ENCODE peak calls at places on chromosomes 5 and 9, in seven cellular contexts. E is psoas muscle; J is vagina; C is naive thymus-derived CD4-positive, alpha-beta T cell; Z is PC-9; V is right cardiac atrium; Y is HCT116. O is an unnamed sample.

GRCh38 chr9:116549061-116549664 is 137.9 kb upstream of the TRIM32 start:
- DNase-seq in E (peak; percentile 92), J (no peak), C (no peak), Z (peak; percentile 94), V (peak; percentile 90), Y (peak; percentile 83), O (no peak)

GRCh38 chr9:124389146-124389939 is 25.9 kb downstream of the PSMB7 start:
- DNase-seq in E (no peak), J (no peak), C (no peak), Z (no peak), V (no peak), Y (no peak), O (no peak)

GRCh38 chr9:19375536-19375935 is 4.5 kb downstream of the RPS6 start:
- DNase-seq in E (no peak), J (no peak), C (no peak), Z (no peak), V (no peak), Y (no peak), O (no peak)

GRCh38 chr9:5622019-5622418 is 6.9 kb upstream of the RIC1 start:
- DNase-seq in E (no peak), J (no peak), C (no peak), Z (peak; percentile 70), V (no peak), Y (no peak), O (no peak)

GRCh38 chr9:93207326-93207814 is 23.4 kb downstream of the WNK2 start:
- DNase-seq in E (peak; percentile 84), J (no peak), C (no peak), Z (no peak), V (peak; percentile 86), Y (no peak), O (no peak)

GRCh38 chr5:159826351-159827222 is 89.7 kb upstream of the ADRA1B start:
- DNase-seq in E (peak; percentile 89), J (no peak), C (no peak), Z (peak; percentile 99), V (no peak), Y (peak; percentile 81), O (no peak)

GRCh38 chr9:126927419-126927818 is 12.8 kb downstream of the RALGPS1 start:
- DNase-seq in E (no peak), J (no peak), C (no peak), Z (no peak), V (no peak), Y (no peak), O (no peak)

GRCh38 chr9:17003576-17004240 is 131.1 kb upstream of the CNTLN start:
- DNase-seq in E (no peak), J (no peak), C (no peak), Z (no peak), V (no peak), Y (no peak), O (no peak)

GRCh38 chr5:160508780-160509361 is 87.2 kb downstream of the PTTG1 start:
- DNase-seq in E (no peak), J (no peak), C (peak; percentile 51), Z (peak; percentile 60), V (peak; percentile 63), Y (peak; percentile 73), O (peak; percentile 80)

GRCh38 chr9:115587310-115587709 is 469.4 kb upstream of the TNC start:
- DNase-seq in E (no peak), J (no peak), C (no peak), Z (no peak), V (no peak), Y (no peak), O (no peak)

GRCh38 chr5:151592855-151593408 is 1.8 kb upstream of the FAT2 start:
- DNase-seq in E (no peak), J (no peak), C (no peak), Z (no peak), V (no peak), Y (no peak), O (no peak)

GRCh38 chr9:136309101-136309801 is 5.4 kb upstream of the CCDC187 start:
- DNase-seq in E (no peak), J (no peak), C (no peak), Z (no peak), V (peak; percentile 47), Y (no peak), O (peak; percentile 58)

GRCh38 chr9:89803403-89803802 is 198.6 kb downstream of the GADD45G start:
- DNase-seq in E (no peak), J (no peak), C (no peak), Z (no peak), V (no peak), Y (no peak), O (no peak)

GRCh38 chr5:153676821-153677220 is 186.4 kb downstream of the GRIA1 start:
- DNase-seq in E (no peak), J (no peak), C (no peak), Z (no peak), V (no peak), Y (no peak), O (no peak)

GRCh38 chr5:36202521-36202961 is 39.2 kb downstream of the NADK2 start:
- DNase-seq in E (no peak), J (no peak), C (no peak), Z (no peak), V (no peak), Y (no peak), O (no peak)

GRCh38 chr9:134965851-134966250 is 48.1 kb upstream of the FCN1 start:
- DNase-seq in E (peak; percentile 31), J (no peak), C (no peak), Z (no peak), V (peak; percentile 20), Y (no peak), O (no peak)

GRCh38 chr9:81653240-81653639 is 36.1 kb downstream of the TLE1 start:
- DNase-seq in E (no peak), J (no peak), C (no peak), Z (no peak), V (no peak), Y (no peak), O (no peak)

GRCh38 chr5:76524872-76525271 is 98.3 kb downstream of the F2RL2 start:
- DNase-seq in E (no peak), J (no peak), C (no peak), Z (no peak), V (no peak), Y (no peak), O (no peak)

GRCh38 chr5:76041863-76042262 is 41.3 kb upstream of the SV2C start:
- DNase-seq in E (no peak), J (no peak), C (no peak), Z (no peak), V (no peak), Y (no peak), O (peak; percentile 32)

GRCh38 chr5:61344187-61344944 is 12.3 kb downstream of the ZSWIM6 start:
- DNase-seq in E (peak; percentile 59), J (no peak), C (no peak), Z (no peak), V (peak; percentile 76), Y (no peak), O (no peak)

GRCh38 chr5:27220752-27221151 is 182.4 kb upstream of the CDH9 start:
- DNase-seq in E (no peak), J (no peak), C (no peak), Z (no peak), V (no peak), Y (no peak), O (no peak)

GRCh38 chr5:27217160-27217956 is 179.0 kb upstream of the CDH9 start:
- DNase-seq in E (no peak), J (no peak), C (no peak), Z (no peak), V (peak; percentile 28), Y (no peak), O (no peak)

GRCh38 chr5:27216367-27216941 is 178.1 kb upstream of the CDH9 start:
- DNase-seq in E (no peak), J (no peak), C (no peak), Z (no peak), V (no peak), Y (no peak), O (no peak)

GRCh38 chr5:27217977-27218376 is 179.6 kb upstream of the CDH9 start:
- DNase-seq in E (no peak), J (no peak), C (no peak), Z (no peak), V (no peak), Y (no peak), O (no peak)

DNA sequence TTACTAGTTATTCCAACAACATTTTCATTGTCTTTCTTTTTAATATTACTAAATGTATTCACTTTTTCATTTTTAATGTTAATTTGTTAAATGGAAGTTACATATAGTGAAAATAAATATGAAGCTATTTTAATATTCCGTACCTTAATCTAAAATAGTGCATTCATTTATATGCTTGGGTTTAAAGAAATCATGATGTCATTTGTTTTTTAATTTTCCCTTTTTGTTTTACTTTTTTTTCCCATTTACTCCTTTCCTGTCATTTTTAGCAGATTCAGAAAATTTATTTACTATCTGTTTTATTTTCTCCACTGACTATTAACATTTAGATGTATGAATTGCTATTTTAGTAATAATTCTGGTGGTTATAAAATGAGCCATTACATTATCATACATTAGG is 183.0 kb upstream of the CDH9 start:
- DNase-seq in E (no peak), J (no peak), C (no peak), Z (no peak), V (no peak), Y (no peak), O (no peak)
- H3K4me1 ChIP-seq in E (no peaks in the 10 kb centered on the region), J (no peaks in the 10 kb centered on the region), C (no peaks in the 10 kb centered on the region), Z (no peaks in the 10 kb centered on the region), V (no peaks in the 10 kb centered on the region), Y (no peaks in the 10 kb centered on the region), O (no peaks in the 10 kb centered on the region)

GRCh38 chr9:8611153-8611552 is 811.6 kb upstream of the DMAC1 start:
- DNase-seq in E (no peak), J (no peak), C (no peak), Z (no peak), V (no peak), Y (no peak), O (no peak)
- H3K4me1 ChIP-seq in E (no peaks in the 10 kb centered on the region), J (no peaks in the 10 kb centered on the region), C (no peaks in the 10 kb centered on the region), Z (no peaks in the 10 kb centered on the region), V (no peaks in the 10 kb centered on the region), Y (no peaks in the 10 kb centered on the region), O (no peaks in the 10 kb centered on the region)

DNA sequence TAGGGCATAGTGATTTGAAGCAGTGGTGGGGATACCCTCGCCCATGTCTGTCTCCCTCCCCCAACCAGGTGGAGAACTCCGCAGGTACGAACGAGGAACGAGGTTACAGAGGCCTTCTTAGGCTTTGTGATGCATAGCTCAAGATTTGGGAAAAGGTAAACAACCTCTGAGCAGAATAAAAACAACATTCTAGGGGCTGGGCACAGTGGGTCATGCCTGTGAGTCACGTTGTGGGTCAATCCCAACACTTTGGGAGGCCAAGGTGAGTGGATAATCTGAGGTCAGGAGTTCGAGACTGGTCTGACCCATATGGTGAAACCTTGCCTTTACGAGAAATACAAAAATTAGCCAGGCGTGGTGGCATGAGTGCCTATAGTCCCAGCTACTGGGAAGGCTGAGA is 3.6 kb upstream of the LCP2 start:
- DNase-seq in E (no peak), J (no peak), C (no peak), Z (no peak), V (no peak), Y (no peak), O (no peak)
- H3K4me1 ChIP-seq in E (no peaks in the 10 kb centered on the region), J (peaks cover 17% of the 10 kb centered on the region), C (peaks cover 57% of the 10 kb centered on the region), Z (peaks cover under 1% of the 10 kb centered on the region), V (peaks cover 5% of the 10 kb centered on the region), Y (no peaks in the 10 kb centered on the region), O (peaks cover 68% of the 10 kb centered on the region)

DNA sequence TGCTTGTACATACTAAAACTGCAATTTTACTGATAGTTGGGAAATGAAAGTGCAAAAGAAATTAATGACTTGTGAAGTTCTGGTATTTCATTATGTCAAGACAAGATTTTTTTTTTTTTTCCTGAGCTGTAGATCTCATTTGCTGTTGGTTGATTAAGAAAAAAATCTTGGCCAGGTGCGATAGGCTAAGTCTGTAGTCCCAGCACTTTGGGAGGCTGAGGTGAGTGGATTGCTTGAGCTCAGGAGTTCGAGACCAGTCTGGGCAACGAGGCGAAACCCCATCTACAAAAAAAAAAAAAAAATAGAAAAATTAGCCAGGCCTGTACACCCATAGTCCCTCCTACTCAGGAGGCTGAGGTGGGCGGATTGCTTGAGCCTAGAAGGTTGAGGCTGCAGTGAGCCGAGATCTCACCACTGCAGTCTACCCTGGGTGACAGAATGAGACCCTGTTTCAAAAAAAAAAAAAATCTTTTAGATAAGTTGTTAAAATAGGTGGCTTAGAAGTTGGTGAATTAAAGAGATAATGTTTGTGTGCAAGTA is 12.2 kb downstream of the CDC42SE2 start:
- DNase-seq in E (no peak), J (no peak), C (no peak), Z (no peak), V (no peak), Y (no peak), O (no peak)
- H3K4me1 ChIP-seq in E (peaks cover 14% of the 10 kb centered on the region), J (peaks cover 26% of the 10 kb centered on the region), C (peaks cover 80% of the 10 kb centered on the region), Z (peaks cover 28% of the 10 kb centered on the region), V (peaks cover 6% of the 10 kb centered on the region), Y (peaks cover 31% of the 10 kb centered on the region), O (peaks cover 51% of the 10 kb centered on the region)